ENCODE peak calls at places on chromosomes 16 and 17, in seven cellular contexts. Y is astrocyte of the spinal cord, E is gastrocnemius medialis, M is lung, L is cardiac muscle cell, X is AG04450, T is left lung. R is an unnamed sample.

GRCh38 chr17:48294989-48295892 is 134.8 kb downstream of the SKAP1 start:
- DNase-seq in Y (no peak), E (no peak), M (no peak), L (peak; percentile 42), X (no peak), T (no peak), R (no peak)

GRCh38 chr16:67386861-67387455 is 6.3 kb downstream of the TPPP3 start:
- DNase-seq in Y (no peak), E (no peak), M (no peak), L (no peak), X (no peak), T (no peak), R (no peak)

GRCh38 chr17:47935961-47936360 is 5.4 kb upstream of the PNPO start:
- DNase-seq in Y (peak; percentile 32), E (no peak), M (no peak), L (peak; percentile 72), X (peak; percentile 18), T (no peak), R (no peak)

GRCh38 chr16:88619859-88620655 is 18.3 kb upstream of the IL17C start:
- DNase-seq in Y (peak; percentile 17), E (no peak), M (no peak), L (no peak), X (peak; percentile 89), T (no peak), R (no peak)

GRCh38 chr17:63534078-63534570 is 11.0 kb downstream of the KCNH6 start:
- DNase-seq in Y (no peak), E (no peak), M (no peak), L (no peak), X (no peak), T (peak; percentile 64), R (no peak)

GRCh38 chr16:80231118-80231515 is 309.7 kb upstream of the DYNLRB2 start:
- DNase-seq in Y (peak; percentile 16), E (no peak), M (no peak), L (no peak), X (no peak), T (no peak), R (no peak)

GRCh38 chr16:50265260-50265659 is 1.1 kb upstream of the ADCY7 start:
- DNase-seq in Y (peak; percentile 13), E (no peak), M (no peak), L (no peak), X (no peak), T (no peak), R (no peak)

GRCh38 chr17:44928136-44928535 is 12.8 kb upstream of the GFAP start:
- DNase-seq in Y (no peak), E (no peak), M (no peak), L (no peak), X (no peak), T (peak; percentile 57), R (no peak)

GRCh38 chr16:12904041-12904671 is 2.8 kb downstream of the SHISA9 start:
- DNase-seq in Y (no peak), E (no peak), M (no peak), L (no peak), X (no peak), T (no peak), R (no peak)

GRCh38 chr16:12903325-12904040 is 2.1 kb downstream of the SHISA9 start:
- DNase-seq in Y (no peak), E (no peak), M (no peak), L (no peak), X (no peak), T (no peak), R (no peak)

GRCh38 chr16:12906271-12906670 is 4.9 kb downstream of the SHISA9 start:
- DNase-seq in Y (no peak), E (no peak), M (no peak), L (no peak), X (no peak), T (no peak), R (no peak)

GRCh38 chr16:12906765-12907516 is 5.5 kb downstream of the SHISA9 start:
- DNase-seq in Y (no peak), E (no peak), M (no peak), L (no peak), X (no peak), T (no peak), R (no peak)

GRCh38 chr16:12907670-12908233 is 6.4 kb downstream of the SHISA9 start:
- DNase-seq in Y (no peak), E (no peak), M (no peak), L (no peak), X (no peak), T (no peak), R (no peak)
- TF ChIP-seq CTCF in Y (no peak), E (no peak), M (no peak), L (no peak), X (no peak), T (no peak), R (no peak)

DNA sequence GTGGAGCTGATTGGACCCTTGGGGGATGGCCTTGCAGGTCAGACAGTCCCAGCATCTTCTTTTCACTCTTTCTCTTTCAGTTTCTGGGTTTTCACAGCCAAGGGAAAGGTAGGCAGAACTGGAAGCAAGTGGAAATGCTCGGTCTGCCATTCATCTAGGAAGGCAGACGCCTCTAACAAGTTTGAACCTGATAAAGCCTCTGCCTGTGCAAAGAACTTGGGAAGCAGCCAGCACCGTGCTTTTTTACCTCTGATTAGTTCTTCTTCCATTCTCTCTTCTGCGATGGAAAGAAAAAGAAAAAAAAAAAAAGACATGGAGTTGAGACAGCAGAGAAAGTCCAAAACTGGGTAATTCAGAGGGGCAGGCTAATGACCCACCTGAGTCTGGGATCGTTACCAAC is 997.8 kb upstream of the EEF2KMT start:
- DNase-seq in Y (no peak), E (no peak), M (no peak), L (no peak), X (no peak), T (no peak), R (no peak)
- TF ChIP-seq CTCF in Y (no peak), E (no peak), M (no peak), L (no peak), X (no peak), T (no peak), R (no peak)

GRCh38 chr17:18377437-18378204 is at the start of gene EVPLL:
- DNase-seq in Y (no peak), E (peak; percentile 28), M (peak; percentile 85), L (peak; percentile 25), X (no peak), T (peak; percentile 91), R (peak; percentile 58)
- TF ChIP-seq CTCF in Y (no peak), E (no peak), M (no peak), L (no peak), X (peak; percentile 17), T (no peak), R (no peak)

GRCh38 chr16:47695746-47696145 is 234.6 kb downstream of the PHKB start:
- DNase-seq in Y (no peak), E (no peak), M (no peak), L (no peak), X (no peak), T (no peak), R (no peak)

GRCh38 chr16:47697826-47698225 is 236.7 kb downstream of the PHKB start:
- DNase-seq in Y (no peak), E (no peak), M (no peak), L (no peak), X (no peak), T (no peak), R (no peak)

GRCh38 chr16:47699090-47699489 is 238.0 kb downstream of the PHKB start:
- DNase-seq in Y (no peak), E (no peak), M (no peak), L (no peak), X (no peak), T (no peak), R (no peak)

DNA sequence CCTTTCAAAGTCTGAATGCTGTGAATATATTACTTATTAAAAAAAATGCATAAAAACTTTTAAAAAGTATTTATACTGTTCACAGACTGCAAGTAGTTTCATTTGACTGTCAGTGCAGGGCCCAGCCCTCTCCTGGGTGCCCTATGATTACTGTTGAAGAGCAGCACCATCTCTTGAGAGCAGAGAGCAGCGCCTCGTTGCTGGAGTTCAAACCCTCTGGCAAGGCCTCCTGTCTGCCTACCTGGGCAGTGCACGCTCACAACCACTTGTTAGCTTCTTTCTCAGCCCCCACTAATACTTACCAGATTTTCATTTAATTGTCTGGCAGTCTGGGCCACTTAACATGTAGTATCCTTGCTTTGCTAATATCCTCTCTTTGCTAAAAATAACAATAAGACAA is 233.4 kb downstream of the PHKB start:
- DNase-seq in Y (no peak), E (no peak), M (no peak), L (no peak), X (no peak), T (no peak), R (no peak)
- TF ChIP-seq CTCF in Y (no peak), E (no peak), M (no peak), L (no peak), X (no peak), T (no peak), R (no peak)

DNA sequence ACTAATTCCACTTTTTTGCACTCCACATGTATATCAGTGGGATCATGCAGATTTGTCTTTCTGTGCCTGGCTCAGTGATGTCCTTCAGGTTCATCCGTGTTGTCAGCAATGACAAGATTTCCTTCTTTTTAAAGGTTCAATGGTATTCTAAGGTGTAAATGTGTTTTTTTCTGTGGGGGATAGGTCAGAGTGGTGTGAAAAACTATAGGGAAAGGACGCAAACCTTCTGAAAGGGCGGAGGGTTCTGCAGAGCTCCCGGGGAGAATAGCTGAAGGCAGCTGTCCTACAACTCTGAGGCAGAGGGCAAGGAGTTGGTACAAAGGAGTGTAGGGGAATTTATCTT is 21.9 kb upstream of the CSNK1D start:
- DNase-seq in Y (no peak), E (no peak), M (no peak), L (no peak), X (no peak), T (no peak), R (no peak)
- TF ChIP-seq CTCF in Y (no peak), E (no peak), M (no peak), L (no peak), X (no peak), T (no peak), R (no peak)